ENCODE peak calls at places on chromosomes 1 and 21, in six cellular contexts. One of them, this sample, is unnamed.

GRCh38 chr1:76826072-76826827 is 41.0 kb upstream of the ST6GALNAC5 start:
- DNase-seq in stomach: no peak
- DNase-seq in fibroblast of mammary gland: peak
- DNase-seq in upper lobe of left lung: no peak
- DNase-seq in Calu3: no peak
- DNase-seq in HFFc6: peak
- DNase-seq in this sample: no peak

GRCh38 chr1:53580739-53581475 is 121.7 kb downstream of the DMRTB1 start:
- DNase-seq in fibroblast of mammary gland: no peak
- DNase-seq in upper lobe of left lung: no peak
- DNase-seq in Calu3: no peak
- DNase-seq in stomach: no peak
- DNase-seq in HFFc6: no peak
- DNase-seq in this sample: no peak

GRCh38 chr1:170714163-170714562 is 50.2 kb downstream of the PRRX1 start:
- DNase-seq in fibroblast of mammary gland: no peak
- DNase-seq in upper lobe of left lung: no peak
- DNase-seq in HFFc6: peak
- DNase-seq in Calu3: no peak
- DNase-seq in stomach: no peak
- DNase-seq in this sample: no peak

GRCh38 chr1:15062479-15063099 is 91.0 kb upstream of the TMEM51 start:
- DNase-seq in upper lobe of left lung: no peak
- DNase-seq in fibroblast of mammary gland: no peak
- DNase-seq in HFFc6: no peak
- DNase-seq in stomach: no peak
- DNase-seq in Calu3: peak
- DNase-seq in this sample: no peak

GRCh38 chr1:89855413-89856123 is 34.7 kb downstream of the LRRC8D start:
- DNase-seq in HFFc6: peak
- DNase-seq in upper lobe of left lung: no peak
- DNase-seq in fibroblast of mammary gland: peak
- DNase-seq in Calu3: no peak
- DNase-seq in stomach: no peak
- DNase-seq in this sample: no peak

GRCh38 chr1:180571832-180572636 is 13.3 kb downstream of the OVAAL start:
- DNase-seq in fibroblast of mammary gland: peak
- DNase-seq in stomach: no peak
- DNase-seq in Calu3: peak
- DNase-seq in HFFc6: peak
- DNase-seq in upper lobe of left lung: no peak
- DNase-seq in this sample: no peak

GRCh38 chr1:184258525-184258924 is 128.3 kb upstream of the C1orf21 start:
- DNase-seq in fibroblast of mammary gland: no peak
- DNase-seq in Calu3: no peak
- DNase-seq in upper lobe of left lung: no peak
- DNase-seq in stomach: no peak
- DNase-seq in HFFc6: no peak
- DNase-seq in this sample: no peak

GRCh38 chr1:1437904-1438376 is 2.5 kb downstream of the VWA1 start:
- DNase-seq in fibroblast of mammary gland: no peak
- DNase-seq in HFFc6: no peak
- DNase-seq in Calu3: peak
- DNase-seq in stomach: peak
- DNase-seq in upper lobe of left lung: peak
- DNase-seq in this sample: no peak

GRCh38 chr21:44972821-44973220 is 33.0 kb downstream of the SLX9 start:
- DNase-seq in HFFc6: no peak
- DNase-seq in upper lobe of left lung: no peak
- DNase-seq in stomach: no peak
- DNase-seq in Calu3: no peak
- DNase-seq in fibroblast of mammary gland: peak
- DNase-seq in this sample: no peak

GRCh38 chr1:59690531-59690930 is 124.2 kb upstream of the HOOK1 start:
- DNase-seq in stomach: no peak
- DNase-seq in HFFc6: no peak
- DNase-seq in fibroblast of mammary gland: no peak
- DNase-seq in Calu3: no peak
- DNase-seq in upper lobe of left lung: no peak
- DNase-seq in this sample: no peak

GRCh38 chr21:42460391-42461184 is 35.4 kb downstream of the RSPH1 start:
- DNase-seq in stomach: no peak
- DNase-seq in upper lobe of left lung: peak
- DNase-seq in HFFc6: no peak
- DNase-seq in Calu3: no peak
- DNase-seq in fibroblast of mammary gland: no peak
- DNase-seq in this sample: no peak

GRCh38 chr1:90722874-90723273 is 5.8 kb upstream of the BARHL2 start:
- DNase-seq in HFFc6: no peak
- DNase-seq in upper lobe of left lung: no peak
- DNase-seq in fibroblast of mammary gland: no peak
- DNase-seq in stomach: no peak
- DNase-seq in Calu3: no peak
- DNase-seq in this sample: no peak

GRCh38 chr1:108847464-108847863 is 9.4 kb downstream of the AKNAD1 start:
- DNase-seq in Calu3: no peak
- DNase-seq in upper lobe of left lung: no peak
- DNase-seq in fibroblast of mammary gland: no peak
- DNase-seq in HFFc6: no peak
- DNase-seq in stomach: no peak
- DNase-seq in this sample: no peak

GRCh38 chr21:36916718-36917117 is 49.8 kb downstream of the HLCS start:
- DNase-seq in fibroblast of mammary gland: no peak
- DNase-seq in stomach: no peak
- DNase-seq in Calu3: no peak
- DNase-seq in upper lobe of left lung: no peak
- DNase-seq in HFFc6: no peak
- DNase-seq in this sample: no peak

GRCh38 chr1:12177999-12178441 is 11.2 kb downstream of the TNFRSF1B start:
- DNase-seq in Calu3: peak
- DNase-seq in fibroblast of mammary gland: peak
- DNase-seq in stomach: peak
- DNase-seq in HFFc6: peak
- DNase-seq in upper lobe of left lung: peak
- DNase-seq in this sample: no peak

GRCh38 chr1:145757420-145757819 is 38.1 kb downstream of the CD160 start:
- DNase-seq in stomach: no peak
- DNase-seq in Calu3: no peak
- DNase-seq in HFFc6: no peak
- DNase-seq in upper lobe of left lung: no peak
- DNase-seq in fibroblast of mammary gland: no peak
- DNase-seq in this sample: no peak

GRCh38 chr1:2495026-2495425 is 18.9 kb downstream of the PLCH2 start:
- DNase-seq in HFFc6: no peak
- DNase-seq in fibroblast of mammary gland: no peak
- DNase-seq in upper lobe of left lung: no peak
- DNase-seq in Calu3: no peak
- DNase-seq in stomach: no peak
- DNase-seq in this sample: no peak

GRCh38 chr1:54278941-54279422 is 79.0 kb downstream of the MRPL37 start:
- DNase-seq in Calu3: peak
- DNase-seq in stomach: peak
- DNase-seq in fibroblast of mammary gland: no peak
- DNase-seq in upper lobe of left lung: no peak
- DNase-seq in HFFc6: peak
- DNase-seq in this sample: no peak

GRCh38 chr1:200095057-200095577 is 67.6 kb downstream of the NR5A2 start:
- DNase-seq in fibroblast of mammary gland: no peak
- DNase-seq in HFFc6: no peak
- DNase-seq in stomach: no peak
- DNase-seq in Calu3: no peak
- DNase-seq in upper lobe of left lung: no peak
- DNase-seq in this sample: no peak

GRCh38 chr1:42266253-42267135 is 68.5 kb downstream of the FOXJ3 start:
- DNase-seq in fibroblast of mammary gland: no peak
- DNase-seq in upper lobe of left lung: no peak
- DNase-seq in stomach: no peak
- DNase-seq in Calu3: peak
- DNase-seq in HFFc6: no peak
- DNase-seq in this sample: peak

GRCh38 chr21:45973475-45974072 is 8.0 kb upstream of the COL6A1 start:
- DNase-seq in Calu3: peak
- DNase-seq in fibroblast of mammary gland: peak
- DNase-seq in stomach: peak
- DNase-seq in upper lobe of left lung: peak
- DNase-seq in HFFc6: peak
- DNase-seq in this sample: peak

GRCh38 chr1:235942979-235943575 is 76.4 kb upstream of the LYST start:
- DNase-seq in fibroblast of mammary gland: no peak
- DNase-seq in Calu3: no peak
- DNase-seq in HFFc6: no peak
- DNase-seq in upper lobe of left lung: no peak
- DNase-seq in stomach: no peak
- DNase-seq in this sample: no peak

DNA sequence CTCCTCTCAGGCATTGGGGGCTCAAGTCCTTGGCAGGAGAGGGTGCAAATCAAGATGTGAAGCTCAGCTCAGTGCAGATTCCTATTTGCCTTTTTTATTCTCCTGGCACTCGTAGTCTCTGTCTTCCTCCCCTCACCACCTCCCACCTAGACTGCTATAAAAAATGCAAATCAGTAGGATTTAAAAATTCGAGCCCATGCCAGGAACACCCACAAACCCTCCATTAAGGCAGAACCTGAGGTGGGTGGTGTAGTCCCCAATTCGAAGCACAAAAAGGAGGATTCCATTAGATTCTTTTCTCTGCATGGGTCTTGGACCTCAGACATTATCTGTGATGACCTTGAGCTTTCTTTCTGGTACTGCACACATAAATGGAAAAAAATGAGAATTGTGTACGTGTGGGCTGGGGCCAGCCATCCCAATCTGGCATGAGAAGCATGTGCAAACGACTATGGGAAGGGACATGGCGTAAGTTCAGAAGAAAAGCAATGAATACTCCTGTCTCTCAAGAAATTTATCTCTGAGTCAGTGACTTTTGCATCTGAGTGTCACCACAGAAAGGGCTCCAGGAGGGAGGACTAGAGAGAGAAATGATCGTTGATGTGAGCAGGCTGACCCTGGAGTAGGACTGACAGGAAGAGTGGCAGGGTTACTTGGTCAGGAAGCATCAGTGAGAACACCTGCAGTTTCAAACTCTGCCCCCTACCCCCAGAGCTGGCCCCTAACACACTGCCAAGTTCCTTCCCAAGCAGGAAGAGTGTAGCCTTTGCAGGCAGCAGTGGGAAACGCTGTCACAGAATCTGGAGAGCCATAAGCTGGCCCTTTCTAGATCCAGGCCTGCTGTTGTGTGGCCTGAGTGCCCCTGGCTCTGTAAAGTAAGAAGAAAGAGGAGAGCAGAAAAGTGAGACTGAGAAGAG is 1.7 kb downstream of the INKA2 start:
- DNase-seq in fibroblast of mammary gland: no peak
- DNase-seq in Calu3: no peak
- DNase-seq in stomach: no peak
- DNase-seq in upper lobe of left lung: no peak
- DNase-seq in HFFc6: no peak
- DNase-seq in this sample: no peak
- TF ChIP-seq CTCF in fibroblast of mammary gland: no peak
- TF ChIP-seq CTCF in Calu3: no peak
- TF ChIP-seq CTCF in stomach: no peak
- TF ChIP-seq CTCF in upper lobe of left lung: no peak
- TF ChIP-seq CTCF in HFFc6: no peak
- TF ChIP-seq CTCF in this sample: no peak

GRCh38 chr1:52168373-52169080 is 26.6 kb downstream of the ZFYVE9 start:
- DNase-seq in Calu3: no peak
- DNase-seq in fibroblast of mammary gland: no peak
- DNase-seq in stomach: no peak
- DNase-seq in upper lobe of left lung: no peak
- DNase-seq in HFFc6: no peak
- DNase-seq in this sample: no peak
- TF ChIP-seq CTCF in Calu3: no peak
- TF ChIP-seq CTCF in fibroblast of mammary gland: no peak
- TF ChIP-seq CTCF in stomach: no peak
- TF ChIP-seq CTCF in upper lobe of left lung: no peak
- TF ChIP-seq CTCF in HFFc6: no peak
- TF ChIP-seq CTCF in this sample: no peak

GRCh38 chr1:245748246-245748645 is 593.5 kb downstream of the KIF26B start:
- DNase-seq in upper lobe of left lung: no peak
- DNase-seq in fibroblast of mammary gland: no peak
- DNase-seq in stomach: no peak
- DNase-seq in HFFc6: no peak
- DNase-seq in Calu3: no peak
- DNase-seq in this sample: no peak

DNA sequence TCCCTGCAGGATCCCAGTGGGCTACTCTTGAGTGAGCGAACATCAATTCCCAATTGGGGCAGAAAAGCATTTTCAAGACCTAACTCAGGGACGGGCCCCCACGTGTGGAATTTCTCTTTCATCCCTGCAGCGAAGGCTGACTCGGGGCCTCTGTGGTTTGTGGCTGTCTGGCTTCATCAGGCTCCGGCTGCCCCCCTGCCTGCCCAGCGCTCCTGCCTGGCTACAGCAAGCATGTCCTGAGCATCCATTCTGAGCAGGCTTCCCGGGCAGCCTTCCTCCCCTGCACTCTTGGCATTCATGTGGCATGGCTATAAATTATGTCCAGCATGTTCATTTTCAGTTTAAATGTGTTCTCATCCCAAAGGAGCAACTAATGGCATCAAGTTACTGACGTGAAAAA is 588.1 kb downstream of the KIF26B start:
- DNase-seq in upper lobe of left lung: no peak
- DNase-seq in Calu3: no peak
- DNase-seq in HFFc6: no peak
- DNase-seq in stomach: no peak
- DNase-seq in fibroblast of mammary gland: peak
- DNase-seq in this sample: no peak
- TF ChIP-seq CTCF in upper lobe of left lung: no peak
- TF ChIP-seq CTCF in Calu3: no peak
- TF ChIP-seq CTCF in HFFc6: no peak
- TF ChIP-seq CTCF in stomach: no peak
- TF ChIP-seq CTCF in fibroblast of mammary gland: no peak
- TF ChIP-seq CTCF in this sample: no peak

GRCh38 chr1:156291226-156292061 is 4.0 kb downstream of the GLMP start:
- DNase-seq in stomach: peak
- DNase-seq in HFFc6: peak
- DNase-seq in Calu3: peak
- DNase-seq in upper lobe of left lung: peak
- DNase-seq in fibroblast of mammary gland: peak
- DNase-seq in this sample: peak
- TF ChIP-seq CTCF in stomach: no peak
- TF ChIP-seq CTCF in HFFc6: no peak
- TF ChIP-seq CTCF in Calu3: no peak
- TF ChIP-seq CTCF in upper lobe of left lung: no peak
- TF ChIP-seq CTCF in fibroblast of mammary gland: no peak
- TF ChIP-seq CTCF in this sample: no peak

DNA sequence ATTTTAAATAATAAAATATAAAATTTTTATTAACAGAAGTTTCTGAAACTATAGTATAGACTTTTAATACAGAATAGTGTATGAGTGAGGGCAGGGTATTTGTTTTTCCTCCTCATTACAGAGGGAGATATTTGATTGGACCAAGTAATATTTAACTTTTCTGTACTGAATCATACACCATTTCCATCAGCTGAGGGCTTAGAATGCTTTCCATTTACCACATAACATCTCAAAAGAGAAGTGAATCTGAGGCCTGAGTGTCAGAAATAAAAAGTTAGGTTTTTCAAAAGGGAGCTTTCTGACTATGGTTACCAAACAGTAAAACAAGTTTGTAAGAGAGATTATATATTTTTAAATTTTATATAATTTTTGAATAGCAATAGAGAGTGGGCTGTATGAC is 29.5 kb downstream of the TLCD4 start:
- DNase-seq in HFFc6: no peak
- DNase-seq in fibroblast of mammary gland: no peak
- DNase-seq in stomach: no peak
- DNase-seq in Calu3: no peak
- DNase-seq in upper lobe of left lung: no peak
- DNase-seq in this sample: no peak
- TF ChIP-seq CTCF in HFFc6: no peak
- TF ChIP-seq CTCF in fibroblast of mammary gland: no peak
- TF ChIP-seq CTCF in stomach: no peak
- TF ChIP-seq CTCF in Calu3: no peak
- TF ChIP-seq CTCF in upper lobe of left lung: no peak
- TF ChIP-seq CTCF in this sample: no peak

GRCh38 chr1:31501505-31501904 is 74.8 kb upstream of the TINAGL1 start:
- DNase-seq in upper lobe of left lung: no peak
- DNase-seq in Calu3: no peak
- DNase-seq in HFFc6: no peak
- DNase-seq in stomach: no peak
- DNase-seq in fibroblast of mammary gland: no peak
- DNase-seq in this sample: no peak
- TF ChIP-seq CTCF in upper lobe of left lung: no peak
- TF ChIP-seq CTCF in Calu3: peak
- TF ChIP-seq CTCF in HFFc6: peak
- TF ChIP-seq CTCF in stomach: no peak
- TF ChIP-seq CTCF in fibroblast of mammary gland: peak
- TF ChIP-seq CTCF in this sample: no peak